ENCODE peak calls at places on chromosomes 16 and 17, in ten cellular contexts. E is Calu3, B is DND-41, J is cardiac muscle cell, K is cardiac fibroblast, F is pancreas, D is left lung, A is GM10248, R is prostate gland, X is esophagus squamous epithelium. O is an unnamed sample.

GRCh38 chr16:57624044-57624688 is 4.3 kb upstream of the ADGRG1 start:
- DNase-seq in E (no peak), B (no peak), J (no peak), K (peak; percentile 69), F (peak; percentile 12), D (no peak), A (no peak), R (no peak), X (no peak), O (peak; percentile 49)

GRCh38 chr16:19236561-19236960 is 49.0 kb upstream of the CLEC19A start:
- DNase-seq in E (peak; percentile 45), B (no peak), J (no peak), K (no peak), F (no peak), D (no peak), A (no peak), R (no peak), X (no peak), O (no peak)

GRCh38 chr17:65531508-65532431 is 29.7 kb downstream of the AXIN2 start:
- DNase-seq in E (no peak), B (peak; percentile 73), J (peak; percentile 51), K (peak; percentile 73), F (no peak), D (peak; percentile 67), A (no peak), R (peak; percentile 30), X (no peak), O (peak; percentile 72)

GRCh38 chr16:56477096-56477878 is 25.9 kb downstream of the OGFOD1 start:
- DNase-seq in E (no peak), B (no peak), J (no peak), K (peak; percentile 90), F (no peak), D (no peak), A (no peak), R (no peak), X (no peak), O (peak; percentile 77)

GRCh38 chr16:85239239-85239638 is 127.0 kb upstream of the CIBAR2 start:
- DNase-seq in E (no peak), B (no peak), J (no peak), K (no peak), F (no peak), D (no peak), A (no peak), R (no peak), X (no peak), O (no peak)

GRCh38 chr17:15892244-15892643 is 52.7 kb upstream of the ADORA2B start:
- DNase-seq in E (no peak), B (no peak), J (no peak), K (no peak), F (no peak), D (no peak), A (no peak), R (no peak), X (no peak), O (no peak)

GRCh38 chr17:31373150-31374082 is 18.1 kb upstream of the RAB11FIP4 start:
- DNase-seq in E (no peak), B (peak; percentile 30), J (no peak), K (peak; percentile 81), F (no peak), D (no peak), A (peak; percentile 40), R (peak; percentile 30), X (no peak), O (peak; percentile 68)

GRCh38 chr17:3543453-3543852 is 14.2 kb downstream of the TRPV3 start:
- DNase-seq in E (no peak), B (no peak), J (no peak), K (no peak), F (no peak), D (no peak), A (no peak), R (no peak), X (no peak), O (no peak)

GRCh38 chr16:16143038-16143763 is 80.1 kb downstream of the ABCC6 start:
- DNase-seq in E (peak; percentile 14), B (peak; percentile 34), J (peak; percentile 11), K (no peak), F (no peak), D (no peak), A (no peak), R (no peak), X (no peak), O (no peak)

GRCh38 chr17:31488982-31489294 is 97.5 kb downstream of the RAB11FIP4 start:
- DNase-seq in E (peak; percentile 34), B (no peak), J (no peak), K (no peak), F (peak; percentile 77), D (no peak), A (no peak), R (no peak), X (no peak), O (no peak)

GRCh38 chr17:76537288-76537577 is 276 bp downstream of the CYGB start:
- DNase-seq in E (no peak), B (no peak), J (peak; percentile 68), K (peak; percentile 53), F (peak; percentile 77), D (no peak), A (no peak), R (no peak), X (no peak), O (peak; percentile 60)

GRCh38 chr17:68248886-68249872 is 1.3 kb downstream of the AMZ2 start:
- DNase-seq in E (no peak), B (no peak), J (no peak), K (no peak), F (no peak), D (no peak), A (no peak), R (no peak), X (no peak), O (no peak)

GRCh38 chr17:43694081-43694870 is 32.6 kb upstream of the MEOX1 start:
- DNase-seq in E (peak; percentile 86), B (peak; percentile 75), J (peak; percentile 90), K (peak; percentile 88), F (peak; percentile 90), D (peak; percentile 72), A (peak; percentile 80), R (peak; percentile 74), X (peak; percentile 10), O (peak; percentile 81)

GRCh38 chr16:31382485-31383161 is 10.5 kb upstream of the ITGAD start:
- DNase-seq in E (peak; percentile 83), B (peak; percentile 65), J (peak; percentile 79), K (peak; percentile 55), F (peak; percentile 86), D (peak; percentile 74), A (peak; percentile 83), R (peak; percentile 16), X (no peak), O (peak; percentile 68)

DNA sequence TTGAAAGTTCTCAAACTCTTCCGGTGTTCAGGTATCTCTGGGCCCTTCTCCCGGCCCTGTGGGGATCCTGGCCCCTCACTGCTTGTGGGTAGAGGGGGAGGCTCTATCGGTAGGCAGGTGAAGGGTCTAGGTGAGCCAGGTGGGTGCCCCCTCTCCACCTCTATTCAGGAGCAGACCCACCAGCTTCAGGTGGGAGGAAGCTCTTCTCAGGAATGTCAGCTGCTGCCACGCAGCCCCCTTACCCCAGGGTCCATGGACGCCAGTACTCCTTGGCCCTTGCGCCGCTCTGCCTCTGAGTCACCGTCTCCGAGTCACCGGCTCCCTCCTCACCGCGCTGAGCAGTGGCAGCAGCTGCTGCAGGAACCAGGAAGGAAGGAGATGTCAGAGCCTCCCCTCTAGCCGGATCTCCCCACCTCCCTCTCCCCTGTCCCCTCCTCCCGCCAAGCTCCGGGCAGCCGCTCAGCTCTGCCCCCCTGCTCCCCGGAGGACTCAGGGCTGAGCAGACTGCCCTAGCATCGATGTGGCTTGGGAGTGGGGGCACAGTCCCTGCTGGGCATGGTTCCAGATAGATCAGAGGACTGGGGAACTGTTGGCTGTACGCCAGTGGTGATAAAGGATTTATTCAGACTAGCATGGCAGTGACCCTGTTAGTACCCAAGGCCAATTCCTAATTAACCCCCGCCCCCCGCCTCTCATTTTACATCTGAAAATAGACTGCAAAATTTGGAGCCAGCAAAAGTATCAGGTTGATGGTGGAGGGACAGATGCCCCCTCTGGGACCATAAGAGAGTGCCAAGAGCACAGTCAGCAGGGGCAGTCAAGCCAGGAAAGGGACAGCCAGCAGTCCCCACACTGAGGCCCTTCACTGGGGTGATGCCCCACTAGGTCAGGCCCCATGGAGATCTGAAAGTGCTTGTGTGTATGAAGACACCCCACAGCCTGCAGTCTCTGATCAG is at the start of gene OSBPL7:
- DNase-seq in E (peak; percentile 92), B (peak; percentile 90), J (peak; percentile 85), K (peak; percentile 81), F (peak; percentile 94), D (peak; percentile 82), A (peak; percentile 91), R (peak; percentile 61), X (peak; percentile 33), O (peak; percentile 83)
- TF ChIP-seq CTCF in E (no peak), B (peak; percentile 86), J (peak; percentile 21), K (no peak), F (no peak), D (no peak), A (peak; percentile 77), R (no peak), X (no peak), O (peak; percentile 8)

GRCh38 chr17:17447264-17447663 is 29.5 kb upstream of the MED9 start:
- DNase-seq in E (no peak), B (no peak), J (no peak), K (no peak), F (no peak), D (no peak), A (no peak), R (no peak), X (no peak), O (no peak)
- TF ChIP-seq CTCF in E (no peak), B (no peak), J (no peak), K (no peak), F (no peak), D (no peak), A (no peak), R (no peak), X (no peak), O (no peak)

DNA sequence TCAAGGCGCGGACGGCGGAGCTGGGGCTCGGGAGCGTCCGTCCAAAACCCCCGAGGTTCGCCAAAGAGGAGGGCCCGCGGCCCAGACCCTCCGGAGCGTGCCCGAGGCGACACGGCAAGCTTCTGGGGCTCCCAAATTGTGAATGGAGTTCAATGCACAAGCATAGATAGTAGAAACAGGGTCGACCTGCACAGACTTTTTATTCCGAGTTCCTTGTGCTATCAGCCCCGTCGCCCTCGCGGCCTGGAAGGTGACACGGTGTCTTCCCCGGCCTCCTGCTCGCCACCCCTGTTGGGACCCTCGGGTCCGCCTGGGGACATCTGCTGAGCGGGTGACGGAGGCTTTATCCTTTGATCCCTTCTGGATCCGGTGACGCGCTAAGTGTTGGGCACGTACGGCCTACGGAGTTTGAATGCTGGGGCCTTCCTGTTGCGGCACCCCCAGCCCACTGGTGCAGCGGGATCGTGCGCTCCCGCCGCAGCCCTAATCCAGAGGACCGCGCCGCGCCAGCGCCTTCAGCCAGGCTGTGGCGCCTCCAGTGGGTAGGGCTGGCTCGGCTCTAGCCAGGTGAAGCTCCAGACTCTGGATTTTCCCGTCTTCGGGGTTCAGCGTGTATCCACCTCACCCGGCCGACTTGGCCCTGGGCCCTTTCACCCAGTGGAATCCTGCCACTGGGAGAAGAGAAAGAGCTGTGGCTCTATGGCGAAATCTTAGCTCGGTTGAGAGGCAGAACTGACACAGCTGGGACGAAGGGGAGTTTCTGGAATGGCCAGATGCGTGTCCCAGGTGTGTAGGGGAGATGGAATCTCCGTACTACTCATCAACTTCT is 17.0 kb upstream of the NTN1 start:
- DNase-seq in E (no peak), B (no peak), J (no peak), K (no peak), F (no peak), D (no peak), A (no peak), R (no peak), X (no peak), O (no peak)
- TF ChIP-seq CTCF in E (no peak), B (no peak), J (no peak), K (no peak), F (no peak), D (no peak), A (no peak), R (no peak), X (no peak), O (no peak)

GRCh38 chr16:67931712-67932461 is at the start of gene CTRL:
- DNase-seq in E (no peak), B (no peak), J (no peak), K (no peak), F (peak; percentile 93), D (no peak), A (no peak), R (no peak), X (no peak), O (no peak)
- TF ChIP-seq CTCF in E (no peak), B (no peak), J (no peak), K (peak; percentile 27), F (no peak), D (no peak), A (no peak), R (no peak), X (no peak), O (peak; percentile 28)

O was measured in fibroblast of villous mesenchyme.